ENCODE peak calls at places on chromosomes 3 and 15, in five cellular contexts. G is kidney, O is amniotic stem cell, F is AG20443, S is heart left ventricle. T is an unnamed sample.
A peak's percentile ranks its signal among the peaks of the same experiment; 100 is the strongest.

GRCh38 chr3:112454098-112454884 is 45.0 kb downstream of the BTLA start:
- DNase-seq in G (no peak), O (no peak), F (no peak), S (no peak), T (no peak)

GRCh38 chr3:8623741-8624140 is 20.9 kb downstream of the SSUH2 start:
- DNase-seq in G (no peak), O (no peak), F (no peak), S (no peak), T (no peak)

GRCh38 chr3:197031315-197032285 is 2.0 kb upstream of the MELTF start:
- DNase-seq in G (no peak), O (no peak), F (peak; percentile 92), S (peak; percentile 83), T (no peak)

GRCh38 chr3:70805044-70805732 is 492.8 kb upstream of the MDFIC2 start:
- DNase-seq in G (no peak), O (no peak), F (peak; percentile 30), S (no peak), T (no peak)

GRCh38 chr15:66723826-66724731 is 22.0 kb downstream of the SMAD6 start:
- DNase-seq in G (no peak), O (no peak), F (no peak), S (no peak), T (no peak)

GRCh38 chr15:25903024-25903581 is 40.0 kb upstream of the ATP10A start:
- DNase-seq in G (no peak), O (no peak), F (peak; percentile 62), S (no peak), T (no peak)

GRCh38 chr15:81301815-81302399 is 22.0 kb downstream of the STARD5 start:
- DNase-seq in G (no peak), O (no peak), F (no peak), S (no peak), T (no peak)

GRCh38 chr3:174229916-174230315 is 629.2 kb upstream of the NAALADL2 start:
- DNase-seq in G (no peak), O (no peak), F (no peak), S (no peak), T (no peak)

GRCh38 chr3:21621396-21621695 is 129.7 kb downstream of the ZNF385D start:
- DNase-seq in G (no peak), O (no peak), F (peak; percentile 45), S (no peak), T (no peak)

GRCh38 chr15:99059010-99059981 is 45.6 kb upstream of the SYNM start:
- DNase-seq in G (peak; percentile 95), O (peak; percentile 76), F (peak; percentile 97), S (peak; percentile 84), T (peak; percentile 16)

GRCh38 chr3:52248816-52249547 is 3.4 kb downstream of the PPM1M start:
- DNase-seq in G (peak; percentile 80), O (no peak), F (no peak), S (peak; percentile 30), T (no peak)

GRCh38 chr3:44396200-44397171 is 57.9 kb downstream of the TCAIM start:
- DNase-seq in G (no peak), O (no peak), F (no peak), S (no peak), T (no peak)

GRCh38 chr15:43828061-43828657 is 1.4 kb downstream of the WDR76 start:
- DNase-seq in G (no peak), O (no peak), F (peak; percentile 27), S (no peak), T (no peak)

GRCh38 chr3:56894912-56895431 is 93.2 kb upstream of the ARHGEF3 start:
- DNase-seq in G (no peak), O (no peak), F (no peak), S (no peak), T (no peak)

GRCh38 chr3:170233532-170233931 is 11.3 kb downstream of the PRKCI start:
- DNase-seq in G (no peak), O (peak; percentile 40), F (peak; percentile 49), S (no peak), T (no peak)

GRCh38 chr3:43102773-43103480 is 3.0 kb downstream of the POMGNT2 start:
- DNase-seq in G (no peak), O (no peak), F (no peak), S (no peak), T (no peak)

GRCh38 chr15:52567886-52568568 is 803 bp downstream of the ARPP19 start:
- DNase-seq in G (peak; percentile 76), O (no peak), F (peak; percentile 24), S (no peak), T (peak; percentile 40)

GRCh38 chr3:46908294-46908985 is 30.9 kb downstream of the PTH1R start:
- DNase-seq in G (peak; percentile 87), O (no peak), F (peak; percentile 70), S (no peak), T (no peak)

GRCh38 chr3:191139771-191140170 is 59.3 kb upstream of the OSTN start:
- DNase-seq in G (no peak), O (no peak), F (peak; percentile 26), S (no peak), T (no peak)

GRCh38 chr15:58564967-58565366 is 133.2 kb downstream of the LIPC start:
- DNase-seq in G (no peak), O (no peak), F (no peak), S (no peak), T (no peak)